ENCODE peak calls at places on chromosomes 11 and 22, in eight cellular contexts. One of them, this sample, is unnamed.

GRCh38 chr11:46247090-46247489 is 30.4 kb upstream of the CREB3L1 start:
- DNase-seq in ovary: no peak
- DNase-seq in body of pancreas: no peak
- DNase-seq in gastrocnemius medialis: peak; percentile 30
- DNase-seq in neural progenitor cell: no peak
- DNase-seq in OCI-LY7: no peak
- DNase-seq in stomach: no peak
- DNase-seq in right cardiac atrium: no peak
- DNase-seq in this sample: no peak

GRCh38 chr22:40046126-40046525 is 51.4 kb downstream of the FAM83F start:
- DNase-seq in ovary: no peak
- DNase-seq in body of pancreas: no peak
- DNase-seq in gastrocnemius medialis: no peak
- DNase-seq in neural progenitor cell: no peak
- DNase-seq in OCI-LY7: peak; percentile 23
- DNase-seq in stomach: no peak
- DNase-seq in right cardiac atrium: no peak
- DNase-seq in this sample: no peak

GRCh38 chr22:28021998-28022660 is 103.1 kb upstream of the PITPNB start:
- DNase-seq in ovary: peak; percentile 11
- DNase-seq in body of pancreas: no peak
- DNase-seq in gastrocnemius medialis: no peak
- DNase-seq in neural progenitor cell: no peak
- DNase-seq in OCI-LY7: no peak
- DNase-seq in stomach: peak; percentile 21
- DNase-seq in right cardiac atrium: no peak
- DNase-seq in this sample: peak; percentile 52

GRCh38 chr22:42881982-42882656 is 25.0 kb upstream of the ARFGAP3 start:
- DNase-seq in ovary: no peak
- DNase-seq in body of pancreas: peak; percentile 95
- DNase-seq in gastrocnemius medialis: peak; percentile 96
- DNase-seq in neural progenitor cell: no peak
- DNase-seq in OCI-LY7: peak; percentile 59
- DNase-seq in stomach: peak; percentile 69
- DNase-seq in right cardiac atrium: no peak
- DNase-seq in this sample: no peak

GRCh38 chr22:16651217-16651616 is 58.6 kb upstream of the CCT8L2 start:
- DNase-seq in ovary: no peak
- DNase-seq in body of pancreas: no peak
- DNase-seq in gastrocnemius medialis: no peak
- DNase-seq in neural progenitor cell: no peak
- DNase-seq in OCI-LY7: no peak
- DNase-seq in stomach: no peak
- DNase-seq in right cardiac atrium: no peak
- DNase-seq in this sample: no peak

GRCh38 chr22:22942511-22943329 is 55.1 kb downstream of the IGLL5 start:
- DNase-seq in ovary: peak; percentile 51
- DNase-seq in body of pancreas: peak; percentile 57
- DNase-seq in gastrocnemius medialis: no peak
- DNase-seq in neural progenitor cell: peak; percentile 90
- DNase-seq in OCI-LY7: peak; percentile 89
- DNase-seq in stomach: peak; percentile 70
- DNase-seq in right cardiac atrium: peak; percentile 55
- DNase-seq in this sample: peak; percentile 67

GRCh38 chr11:10761085-10761698 is 10.1 kb downstream of the CTR9 start:
- DNase-seq in ovary: no peak
- DNase-seq in body of pancreas: no peak
- DNase-seq in gastrocnemius medialis: no peak
- DNase-seq in neural progenitor cell: no peak
- DNase-seq in OCI-LY7: no peak
- DNase-seq in stomach: no peak
- DNase-seq in right cardiac atrium: no peak
- DNase-seq in this sample: no peak

GRCh38 chr22:23834830-23835772 is 3.7 kb downstream of the DERL3 start:
- DNase-seq in ovary: peak; percentile 37
- DNase-seq in body of pancreas: peak; percentile 53
- DNase-seq in gastrocnemius medialis: peak; percentile 94
- DNase-seq in neural progenitor cell: no peak
- DNase-seq in OCI-LY7: no peak
- DNase-seq in stomach: peak; percentile 64
- DNase-seq in right cardiac atrium: peak; percentile 61
- DNase-seq in this sample: peak; percentile 55

GRCh38 chr11:20156280-20156875 is 3.9 kb downstream of the DBX1 start:
- DNase-seq in ovary: no peak
- DNase-seq in body of pancreas: peak; percentile 6
- DNase-seq in gastrocnemius medialis: no peak
- DNase-seq in neural progenitor cell: peak; percentile 80
- DNase-seq in OCI-LY7: no peak
- DNase-seq in stomach: no peak
- DNase-seq in right cardiac atrium: no peak
- DNase-seq in this sample: no peak

GRCh38 chr11:128318856-128319474 is 268.4 kb downstream of the ETS1 start:
- DNase-seq in ovary: no peak
- DNase-seq in body of pancreas: no peak
- DNase-seq in gastrocnemius medialis: no peak
- DNase-seq in neural progenitor cell: no peak
- DNase-seq in OCI-LY7: peak; percentile 14
- DNase-seq in stomach: no peak
- DNase-seq in right cardiac atrium: no peak
- DNase-seq in this sample: no peak

GRCh38 chr22:28773461-28773867 is 969 bp downstream of the CCDC117 start:
- DNase-seq in ovary: no peak
- DNase-seq in body of pancreas: no peak
- DNase-seq in gastrocnemius medialis: no peak
- DNase-seq in neural progenitor cell: no peak
- DNase-seq in OCI-LY7: no peak
- DNase-seq in stomach: no peak
- DNase-seq in right cardiac atrium: no peak
- DNase-seq in this sample: no peak

GRCh38 chr11:69337211-69337721 is 43.3 kb downstream of the MYEOV start:
- DNase-seq in ovary: no peak
- DNase-seq in body of pancreas: peak; percentile 88
- DNase-seq in gastrocnemius medialis: no peak
- DNase-seq in neural progenitor cell: no peak
- DNase-seq in OCI-LY7: peak; percentile 15
- DNase-seq in stomach: peak; percentile 63
- DNase-seq in right cardiac atrium: no peak
- DNase-seq in this sample: peak; percentile 39

GRCh38 chr11:45662665-45663485 is 2.5 kb downstream of the CHST1 start:
- DNase-seq in ovary: peak; percentile 33
- DNase-seq in body of pancreas: peak; percentile 35
- DNase-seq in gastrocnemius medialis: no peak
- DNase-seq in neural progenitor cell: peak; percentile 56
- DNase-seq in OCI-LY7: no peak
- DNase-seq in stomach: no peak
- DNase-seq in right cardiac atrium: no peak
- DNase-seq in this sample: peak; percentile 39

GRCh38 chr22:28976588-28976987 is 85.0 kb downstream of the C22orf31 start:
- DNase-seq in ovary: no peak
- DNase-seq in body of pancreas: no peak
- DNase-seq in gastrocnemius medialis: no peak
- DNase-seq in neural progenitor cell: no peak
- DNase-seq in OCI-LY7: no peak
- DNase-seq in stomach: no peak
- DNase-seq in right cardiac atrium: no peak
- DNase-seq in this sample: no peak

GRCh38 chr11:72239296-72239848 is 4.6 kb downstream of the PHOX2A start:
- DNase-seq in ovary: no peak
- DNase-seq in body of pancreas: no peak
- DNase-seq in gastrocnemius medialis: peak; percentile 56
- DNase-seq in neural progenitor cell: peak; percentile 73
- DNase-seq in OCI-LY7: no peak
- DNase-seq in stomach: no peak
- DNase-seq in right cardiac atrium: peak; percentile 77
- DNase-seq in this sample: peak; percentile 83

GRCh38 chr11:89405629-89406028 is 85.5 kb downstream of the NOX4 start:
- DNase-seq in ovary: no peak
- DNase-seq in body of pancreas: no peak
- DNase-seq in gastrocnemius medialis: no peak
- DNase-seq in neural progenitor cell: peak; percentile 40
- DNase-seq in OCI-LY7: no peak
- DNase-seq in stomach: no peak
- DNase-seq in right cardiac atrium: no peak
- DNase-seq in this sample: no peak

GRCh38 chr11:86781546-86781945 is 18.8 kb upstream of the PRSS23 start:
- DNase-seq in ovary: no peak
- DNase-seq in body of pancreas: no peak
- DNase-seq in gastrocnemius medialis: no peak
- DNase-seq in neural progenitor cell: no peak
- DNase-seq in OCI-LY7: no peak
- DNase-seq in stomach: no peak
- DNase-seq in right cardiac atrium: no peak
- DNase-seq in this sample: no peak

GRCh38 chr22:20940178-20940790 is 23.1 kb downstream of the CRKL start:
- DNase-seq in ovary: no peak
- DNase-seq in body of pancreas: no peak
- DNase-seq in gastrocnemius medialis: no peak
- DNase-seq in neural progenitor cell: no peak
- DNase-seq in OCI-LY7: no peak
- DNase-seq in stomach: no peak
- DNase-seq in right cardiac atrium: no peak
- DNase-seq in this sample: no peak

GRCh38 chr11:77370217-77370616 is 68.7 kb upstream of the GDPD4 start:
- DNase-seq in ovary: no peak
- DNase-seq in body of pancreas: no peak
- DNase-seq in gastrocnemius medialis: no peak
- DNase-seq in neural progenitor cell: no peak
- DNase-seq in OCI-LY7: no peak
- DNase-seq in stomach: no peak
- DNase-seq in right cardiac atrium: no peak
- DNase-seq in this sample: no peak

GRCh38 chr11:20097319-20098221 is 62.7 kb downstream of the DBX1 start:
- DNase-seq in ovary: no peak
- DNase-seq in body of pancreas: no peak
- DNase-seq in gastrocnemius medialis: no peak
- DNase-seq in neural progenitor cell: no peak
- DNase-seq in OCI-LY7: no peak
- DNase-seq in stomach: no peak
- DNase-seq in right cardiac atrium: no peak
- DNase-seq in this sample: no peak

GRCh38 chr11:23112390-23112789 is 252.1 kb upstream of the CCDC179 start:
- DNase-seq in ovary: no peak
- DNase-seq in body of pancreas: no peak
- DNase-seq in gastrocnemius medialis: no peak
- DNase-seq in neural progenitor cell: peak; percentile 3
- DNase-seq in OCI-LY7: no peak
- DNase-seq in stomach: no peak
- DNase-seq in right cardiac atrium: no peak
- DNase-seq in this sample: no peak

GRCh38 chr11:70540196-70540595 is 141.9 kb downstream of the CTTN start:
- DNase-seq in ovary: no peak
- DNase-seq in body of pancreas: no peak
- DNase-seq in gastrocnemius medialis: no peak
- DNase-seq in neural progenitor cell: no peak
- DNase-seq in OCI-LY7: no peak
- DNase-seq in stomach: no peak
- DNase-seq in right cardiac atrium: no peak
- DNase-seq in this sample: peak; percentile 45
- H3K9me3 ChIP-seq in ovary: no peaks in the 10 kb centered on the region
- H3K9me3 ChIP-seq in body of pancreas: no peaks in the 10 kb centered on the region
- H3K9me3 ChIP-seq in gastrocnemius medialis: no peaks in the 10 kb centered on the region
- H3K9me3 ChIP-seq in neural progenitor cell: no peaks in the 10 kb centered on the region
- H3K9me3 ChIP-seq in OCI-LY7: no peaks in the 10 kb centered on the region
- H3K9me3 ChIP-seq in stomach: peaks cover 8% of the 10 kb centered on the region
- H3K9me3 ChIP-seq in right cardiac atrium: no peaks in the 10 kb centered on the region
- H3K9me3 ChIP-seq in this sample: no peaks in the 10 kb centered on the region

GRCh38 chr11:8055836-8056526 is 25.0 kb upstream of the TUB start:
- DNase-seq in ovary: no peak
- DNase-seq in body of pancreas: no peak
- DNase-seq in gastrocnemius medialis: no peak
- DNase-seq in neural progenitor cell: no peak
- DNase-seq in OCI-LY7: no peak
- DNase-seq in stomach: peak; percentile 8
- DNase-seq in right cardiac atrium: no peak
- DNase-seq in this sample: no peak
- H3K27ac ChIP-seq in ovary: no peak overlapping the region
- H3K27ac ChIP-seq in body of pancreas: no peak overlapping the region
- H3K27ac ChIP-seq in gastrocnemius medialis: no peak overlapping the region
- H3K27ac ChIP-seq in neural progenitor cell: no peak overlapping the region
- H3K27ac ChIP-seq in OCI-LY7: no peak overlapping the region
- H3K27ac ChIP-seq in stomach: no peak overlapping the region
- H3K27ac ChIP-seq in right cardiac atrium: no peak overlapping the region
- H3K27ac ChIP-seq in this sample: no peak overlapping the region

GRCh38 chr22:50488006-50488677 is 1.5 kb downstream of the MIOX start:
- DNase-seq in ovary: peak; percentile 19
- DNase-seq in body of pancreas: no peak
- DNase-seq in gastrocnemius medialis: no peak
- DNase-seq in neural progenitor cell: no peak
- DNase-seq in OCI-LY7: no peak
- DNase-seq in stomach: no peak
- DNase-seq in right cardiac atrium: no peak
- DNase-seq in this sample: no peak
- H3K4me1 ChIP-seq in ovary: no peaks in the 10 kb centered on the region
- H3K4me1 ChIP-seq in body of pancreas: peaks cover 34% of the 10 kb centered on the region
- H3K4me1 ChIP-seq in gastrocnemius medialis: no peaks in the 10 kb centered on the region
- H3K4me1 ChIP-seq in neural progenitor cell: no peaks in the 10 kb centered on the region
- H3K4me1 ChIP-seq in OCI-LY7: peaks cover 18% of the 10 kb centered on the region
- H3K4me1 ChIP-seq in stomach: peaks cover 23% of the 10 kb centered on the region
- H3K4me1 ChIP-seq in right cardiac atrium: no peaks in the 10 kb centered on the region
- H3K4me1 ChIP-seq in this sample: no peaks in the 10 kb centered on the region

GRCh38 chr22:49302150-49302460 is 525.6 kb downstream of the BRD1 start:
- DNase-seq in ovary: no peak
- DNase-seq in body of pancreas: no peak
- DNase-seq in gastrocnemius medialis: no peak
- DNase-seq in neural progenitor cell: no peak
- DNase-seq in OCI-LY7: no peak
- DNase-seq in stomach: no peak
- DNase-seq in right cardiac atrium: peak; percentile 4
- DNase-seq in this sample: no peak
- H3K9me3 ChIP-seq in ovary: no peaks in the 10 kb centered on the region
- H3K9me3 ChIP-seq in body of pancreas: no peaks in the 10 kb centered on the region
- H3K9me3 ChIP-seq in gastrocnemius medialis: no peaks in the 10 kb centered on the region
- H3K9me3 ChIP-seq in neural progenitor cell: no peaks in the 10 kb centered on the region
- H3K9me3 ChIP-seq in OCI-LY7: no peaks in the 10 kb centered on the region
- H3K9me3 ChIP-seq in stomach: no peaks in the 10 kb centered on the region
- H3K9me3 ChIP-seq in right cardiac atrium: no peaks in the 10 kb centered on the region
- H3K9me3 ChIP-seq in this sample: no peaks in the 10 kb centered on the region

GRCh38 chr11:57515332-57516060 is at the start of gene SLC43A1:
- DNase-seq in ovary: peak; percentile 69
- DNase-seq in body of pancreas: peak; percentile 80
- DNase-seq in gastrocnemius medialis: peak; percentile 60
- DNase-seq in neural progenitor cell: peak; percentile 59
- DNase-seq in OCI-LY7: peak; percentile 63
- DNase-seq in stomach: peak; percentile 66
- DNase-seq in right cardiac atrium: peak; percentile 61
- DNase-seq in this sample: peak; percentile 79
- H3K27ac ChIP-seq in ovary: peak within 1 kb of the TSS; percentile 73
- H3K27ac ChIP-seq in body of pancreas: peak within 1 kb of the TSS; percentile 95
- H3K27ac ChIP-seq in gastrocnemius medialis: peak within 1 kb of the TSS; percentile 80
- H3K27ac ChIP-seq in neural progenitor cell: no peak within 1 kb of the TSS
- H3K27ac ChIP-seq in OCI-LY7: peak within 1 kb of the TSS; percentile 65
- H3K27ac ChIP-seq in stomach: peak within 1 kb of the TSS; percentile 77
- H3K27ac ChIP-seq in right cardiac atrium: peak within 1 kb of the TSS; percentile 42
- H3K27ac ChIP-seq in this sample: peak within 1 kb of the TSS; percentile 65